ENCODE peak calls at places on chromosomes 5 and 9, in four cellular contexts. M, L, V and F are unnamed samples.

GRCh38 chr9:109107402-109108240 is 12.1 kb downstream of the TMEM245 start:
- DNase-seq in M (no peak), V (peak; percentile 16), L (peak; percentile 70), F (no peak)

GRCh38 chr5:17216176-17216973 is 1.1 kb upstream of the BASP1 start:
- DNase-seq in M (peak; percentile 67), L (peak; percentile 90), V (peak; percentile 11), F (no peak)

GRCh38 chr5:158796812-158797497 is 302.8 kb downstream of the EBF1 start:
- DNase-seq in L (peak; percentile 28), M (no peak), V (no peak), F (no peak)

GRCh38 chr5:94072116-94072515 is 330.7 kb upstream of the POU5F2 start:
- DNase-seq in L (no peak), M (no peak), V (no peak), F (no peak)

GRCh38 chr5:53603009-53603687 is 42.7 kb downstream of the NDUFS4 start:
- DNase-seq in L (peak; percentile 23), M (no peak), V (no peak), F (no peak)

GRCh38 chr5:138138949-138139775 is at the start of gene NME5:
- DNase-seq in L (no peak), M (peak; percentile 76), V (no peak), F (no peak)

GRCh38 chr5:1201327-1202025 is at the start of gene SLC6A19:
- DNase-seq in V (no peak), M (no peak), L (no peak), F (no peak)

GRCh38 chr9:106019017-106019692 is 324.8 kb downstream of the TMEM38B start:
- DNase-seq in M (peak; percentile 30), V (no peak), L (no peak), F (no peak)

GRCh38 chr5:56168066-56168478 is 65.1 kb downstream of the ANKRD55 start:
- DNase-seq in L (no peak), M (no peak), V (no peak), F (no peak)

GRCh38 chr5:17276445-17276844 is 59.0 kb downstream of the BASP1 start:
- DNase-seq in V (no peak), M (no peak), L (no peak), F (no peak)

GRCh38 chr5:73591102-73591695 is 25.7 kb downstream of the UTP15 start:
- DNase-seq in V (peak; percentile 63), M (no peak), L (peak; percentile 89), F (no peak)

GRCh38 chr5:135242021-135242480 is 157.0 kb downstream of the MACROH2A1 start:
- DNase-seq in L (peak; percentile 72), V (no peak), M (no peak), F (no peak)

GRCh38 chr5:53322257-53322656 is 158.2 kb upstream of the FST start:
- DNase-seq in M (no peak), V (no peak), L (no peak), F (no peak)

GRCh38 chr5:32014345-32014744 is 159.8 kb downstream of the GOLPH3 start:
- DNase-seq in L (no peak), V (no peak), M (no peak), F (no peak)

GRCh38 chr5:179307931-179308471 is 37.3 kb downstream of the ADAMTS2 start:
- DNase-seq in M (no peak), V (no peak), L (no peak), F (peak; percentile 45)

GRCh38 chr5:176545737-176546509 is 3.2 kb upstream of the CDHR2 start:
- DNase-seq in L (no peak), V (no peak), M (no peak), F (no peak)

GRCh38 chr9:4299006-4299795 is 667 bp downstream of the GLIS3 start:
- DNase-seq in L (peak; percentile 77), V (peak; percentile 19), M (peak; percentile 57), F (no peak)

GRCh38 chr5:174338204-174339010 is 292.9 kb downstream of the NSG2 start:
- DNase-seq in V (no peak), L (peak; percentile 25), M (no peak), F (no peak)

GRCh38 chr9:99387416-99387815 is 165.3 kb downstream of the SEC61B start:
- DNase-seq in V (no peak), L (no peak), M (no peak), F (no peak)

GRCh38 chr9:121240394-121241145 is 27.4 kb upstream of the GSN start:
- DNase-seq in V (no peak), M (no peak), L (peak; percentile 26), F (no peak)

GRCh38 chr5:32848681-32849080 is 137.6 kb downstream of the NPR3 start:
- DNase-seq in L (no peak), V (no peak), M (no peak), F (no peak)

GRCh38 chr5:136036991-136037705 is 8.4 kb downstream of the TGFBI start:
- DNase-seq in M (no peak), V (no peak), L (peak; percentile 85), F (peak; percentile 76)

GRCh38 chr5:128857061-128857677 is 108.1 kb upstream of the SLC27A6 start:
- DNase-seq in L (no peak), M (no peak), V (no peak), F (no peak)

GRCh38 chr9:133115604-133116345 is 5.3 kb downstream of the RALGDS start:
- DNase-seq in M (peak; percentile 33), L (peak; percentile 87), V (no peak), F (peak; percentile 79)

GRCh38 chr9:91810286-91810905 is 139.6 kb downstream of the ROR2 start:
- DNase-seq in M (no peak), L (no peak), V (no peak), F (no peak)

GRCh38 chr5:177320879-177321278 is 9.2 kb upstream of the MXD3 start:
- DNase-seq in L (no peak), M (no peak), V (no peak), F (no peak)